ENCODE peak calls at places on chromosome 12, in ten cellular contexts. U is prostate gland, R is suprapubic skin, A is body of pancreas, I is esophagus squamous epithelium, Z is HCT116, X is right lobe of liver, C is tibial nerve, G is transverse colon, Y is ovary. K is an unnamed sample.

GRCh38 chr12:123671876-123672275 is 963 bp downstream of the TCTN2 start:
- DNase-seq in G (no peak), I (no peak), U (no peak), R (no peak), A (no peak), Z (no peak), X (no peak), Y (no peak), C (no peak), K (peak; percentile 65)

GRCh38 chr12:46786774-46787173 is 39.0 kb downstream of the SLC38A4 start:
- DNase-seq in X (no peak), C (no peak), Z (no peak), G (no peak), U (no peak), I (no peak), R (no peak), A (no peak), Y (no peak), K (no peak)

GRCh38 chr12:127169321-127170270 is 1097.4 kb upstream of the TMEM132C start:
- DNase-seq in Z (no peak), X (no peak), Y (no peak), A (no peak), R (no peak), U (no peak), I (no peak), G (no peak), C (no peak), K (no peak)

GRCh38 chr12:118984206-118984943 is 3.0 kb downstream of the SRRM4 start:
- DNase-seq in C (no peak), G (no peak), X (no peak), A (no peak), Y (no peak), U (no peak), Z (no peak), I (no peak), R (no peak), K (no peak)

GRCh38 chr12:34604227-34604626 is 581.9 kb downstream of the ALG10 start:
- DNase-seq in U (no peak), G (no peak), I (no peak), C (no peak), Z (no peak), Y (no peak), X (peak; percentile 31), R (peak; percentile 33), A (no peak), K (no peak)

GRCh38 chr12:60266381-60266852 is 670.6 kb downstream of the SLC16A7 start:
- DNase-seq in I (no peak), R (no peak), Y (no peak), U (no peak), Z (peak; percentile 6), C (no peak), G (no peak), X (no peak), A (no peak), K (no peak)

GRCh38 chr12:95205016-95205415 is 12.3 kb downstream of the FGD6 start:
- DNase-seq in Y (no peak), A (no peak), R (no peak), G (no peak), U (no peak), Z (no peak), X (no peak), I (no peak), C (no peak), K (no peak)

GRCh38 chr12:47954467-47955045 is 8.8 kb upstream of the TMEM106C start:
- DNase-seq in A (no peak), C (no peak), U (no peak), R (no peak), X (no peak), I (no peak), Y (no peak), G (peak; percentile 77), Z (no peak), K (no peak)

GRCh38 chr12:110639336-110640178 is 25.6 kb downstream of the TCTN1 start:
- DNase-seq in R (no peak), C (no peak), A (no peak), G (no peak), X (no peak), Z (no peak), Y (no peak), I (no peak), U (no peak), K (no peak)

GRCh38 chr12:91099836-91100235 is 11.5 kb downstream of the LUM start:
- DNase-seq in C (no peak), R (no peak), G (no peak), Y (no peak), I (no peak), A (no peak), U (no peak), X (no peak), Z (no peak), K (no peak)

GRCh38 chr12:25135531-25136154 is 59.3 kb downstream of the DNAI7 start:
- DNase-seq in G (peak; percentile 8), R (no peak), X (no peak), Y (no peak), I (no peak), Z (peak; percentile 8), A (no peak), C (no peak), U (no peak), K (peak; percentile 67)

GRCh38 chr12:64679487-64679983 is 69.2 kb downstream of the RASSF3 start:
- DNase-seq in A (peak; percentile 38), X (no peak), Z (peak; percentile 74), Y (peak; percentile 59), I (peak; percentile 26), U (peak; percentile 74), C (peak; percentile 54), G (peak; percentile 81), R (peak; percentile 85), K (peak; percentile 60)

GRCh38 chr12:53050426-53051057 is 677 bp downstream of the TNS2 start:
- DNase-seq in A (no peak), U (no peak), Y (no peak), I (no peak), Z (no peak), C (peak; percentile 15), R (no peak), G (peak; percentile 7), X (peak; percentile 37), K (no peak)
- H3K4me1 ChIP-seq in A (peaks cover 90% of the 10 kb centered on the region), U (peaks cover 49% of the 10 kb centered on the region), Y (peaks cover 36% of the 10 kb centered on the region), I (peaks cover 93% of the 10 kb centered on the region), Z (peaks cover 64% of the 10 kb centered on the region), C (peaks cover 59% of the 10 kb centered on the region), R (peaks cover 78% of the 10 kb centered on the region), G (peaks cover 42% of the 10 kb centered on the region), X (peaks cover 51% of the 10 kb centered on the region), K (peaks cover 75% of the 10 kb centered on the region)

DNA sequence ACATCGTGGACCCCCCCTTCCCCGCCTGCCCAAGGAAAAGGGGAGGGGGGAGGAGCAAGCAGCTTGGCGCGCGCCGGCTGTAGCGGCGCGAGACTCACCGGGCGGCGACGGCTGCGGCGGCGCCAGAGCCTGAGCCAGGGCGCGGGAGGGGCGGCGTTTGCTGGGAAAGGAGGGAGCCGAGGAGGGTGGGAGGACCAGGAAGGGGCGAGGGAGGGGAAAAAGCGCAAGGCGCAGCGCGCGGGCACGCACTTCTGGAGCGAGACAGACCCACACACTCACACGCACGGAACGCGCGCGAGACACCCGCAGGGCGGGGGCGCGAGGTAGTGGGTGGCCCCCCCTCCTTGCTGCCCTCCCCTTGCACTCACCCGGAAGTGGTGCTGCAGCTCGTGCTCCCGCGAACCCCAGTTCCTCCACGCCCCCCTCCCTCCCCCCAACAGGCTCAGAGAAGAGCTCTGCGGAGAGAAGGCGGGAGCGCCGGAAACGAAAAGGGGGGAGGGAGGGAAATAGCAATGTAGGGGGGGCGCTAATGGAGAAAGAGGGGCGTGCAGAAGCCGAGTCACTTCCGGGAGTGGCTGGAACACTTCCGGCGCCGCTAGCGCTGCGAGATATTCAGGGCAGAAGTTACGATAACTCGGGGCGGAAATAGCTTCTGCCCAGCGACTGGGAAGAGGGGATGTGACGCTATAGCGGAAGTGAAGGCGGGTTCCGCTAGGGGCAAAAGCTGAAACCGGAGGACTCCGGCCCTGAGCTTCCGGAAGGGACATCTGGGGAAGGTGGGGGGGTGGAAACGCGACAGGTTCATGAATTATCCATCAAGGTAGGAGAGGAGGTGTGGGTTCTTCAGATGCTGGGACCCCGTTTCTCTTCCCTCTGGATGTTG is at the start of gene ZNF384:
- DNase-seq in X (peak; percentile 98), G (peak; percentile 98), A (peak; percentile 97), U (peak; percentile 99), Y (peak; percentile 96), C (peak; percentile 94), I (peak; percentile 93), R (peak; percentile 99), Z (peak; percentile 98), K (peak; percentile 98)
- TF ChIP-seq POLR2A in X (peak; percentile 61), G (peak; percentile 72), A (peak; percentile 67), U (peak; percentile 27), Y (peak; percentile 56), C (no peak), I (no peak), R (peak; percentile 50), Z (peak; percentile 62), K (no peak)

DNA sequence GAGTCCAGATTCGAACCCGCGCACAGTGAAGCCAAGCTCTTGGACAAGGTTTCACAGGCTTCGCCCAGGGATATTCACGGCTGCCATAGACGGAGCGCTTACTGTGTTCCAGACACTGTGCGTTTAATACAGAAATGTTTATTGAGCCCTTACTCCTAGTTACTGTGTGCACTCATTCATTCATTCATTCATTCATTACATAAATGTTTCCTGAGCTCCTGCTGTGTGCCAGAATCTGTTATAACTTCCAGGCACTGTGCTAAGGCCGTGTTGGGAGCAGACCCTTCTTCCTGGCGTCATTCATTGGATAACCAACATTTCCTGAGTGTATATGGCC is 734 bp upstream of the MED13L start:
- DNase-seq in I (no peak), G (no peak), U (no peak), R (no peak), Y (no peak), Z (no peak), C (no peak), X (no peak), A (no peak), K (no peak)
- H3K4me1 ChIP-seq in I (peaks cover 35% of the 10 kb centered on the region), G (peaks cover 17% of the 10 kb centered on the region), U (no peaks in the 10 kb centered on the region), R (peaks cover 30% of the 10 kb centered on the region), Y (peaks cover 2% of the 10 kb centered on the region), Z (peaks cover 16% of the 10 kb centered on the region), C (peaks cover 9% of the 10 kb centered on the region), X (peaks cover 16% of the 10 kb centered on the region), A (peaks cover 29% of the 10 kb centered on the region), K (peaks cover 16% of the 10 kb centered on the region)

GRCh38 chr12:71754461-71755145 is at the start of gene RAB21:
- DNase-seq in G (peak; percentile 99), R (peak; percentile 99), X (peak; percentile 99), A (peak; percentile 98), Z (peak; percentile 92), I (peak; percentile 92), Y (peak; percentile 97), U (peak; percentile 97), C (peak; percentile 98), K (peak; percentile 99)

GRCh38 chr12:71759941-71760340 is 5.3 kb downstream of the RAB21 start:
- DNase-seq in U (no peak), C (no peak), Z (no peak), R (no peak), G (no peak), Y (no peak), X (no peak), I (no peak), A (no peak), K (no peak)

GRCh38 chr12:71752887-71753286 is 1.8 kb upstream of the RAB21 start:
- DNase-seq in C (no peak), U (no peak), X (no peak), Z (no peak), Y (no peak), I (no peak), R (no peak), G (no peak), A (no peak), K (no peak)

GRCh38 chr12:71756054-71756675 is 1.5 kb downstream of the RAB21 start:
- DNase-seq in U (no peak), A (no peak), R (no peak), X (no peak), I (no peak), Z (no peak), Y (no peak), G (no peak), C (no peak), K (no peak)

GRCh38 chr12:71755146-71755892 is 656 bp downstream of the RAB21 start:
- DNase-seq in R (peak; percentile 75), U (peak; percentile 25), Z (no peak), X (no peak), C (peak; percentile 13), G (peak; percentile 56), Y (peak; percentile 35), A (no peak), I (no peak), K (peak; percentile 47)
- TF ChIP-seq POLR2A in R (no peak), U (no peak), Z (no peak), X (peak; percentile 28), C (no peak), G (peak; percentile 17), Y (no peak), A (no peak), I (no peak), K (no peak)

K was measured in thyroid gland.